ENCODE peak calls at places on chromosomes 3 and 15, in four cellular contexts. P is K562, Y is HepG2, E is GM12878. N is an unnamed sample.

GRCh38 chr15:41820791-41821423 is 7.0 kb upstream of the JMJD7 start:
- DNase-seq in E (no peak), P (no peak), Y (no peak), N (no peak)

GRCh38 chr15:41855121-41855941 is 16.7 kb downstream of the PLA2G4B start:
- DNase-seq in Y (no peak), E (no peak), P (no peak), N (no peak)

GRCh38 chr15:65054333-65055200 is 9.4 kb downstream of the SLC51B start:
- DNase-seq in Y (peak; percentile 64), E (no peak), P (peak; percentile 79), N (peak; percentile 79)

GRCh38 chr3:16506451-16506850 is 7.0 kb downstream of the RFTN1 start:
- DNase-seq in E (no peak), Y (no peak), P (no peak), N (no peak)

GRCh38 chr15:72231847-72232461 is 964 bp upstream of the PKM start:
- DNase-seq in Y (peak; percentile 63), P (peak; percentile 82), E (no peak), N (peak; percentile 84)

GRCh38 chr3:159796744-159797143 is 191.9 kb upstream of the IL12A start:
- DNase-seq in E (no peak), P (no peak), Y (no peak), N (peak; percentile 53)

GRCh38 chr3:172201136-172201989 is 162.0 kb downstream of the FNDC3B start:
- DNase-seq in P (peak; percentile 41), Y (no peak), E (no peak), N (no peak)

GRCh38 chr15:60718661-60719069 is 239.7 kb upstream of the ICE2 start:
- DNase-seq in Y (peak; percentile 81), P (no peak), E (no peak), N (no peak)

GRCh38 chr3:49410102-49410843 is 1.5 kb downstream of the RHOA start:
- DNase-seq in Y (no peak), E (no peak), P (peak; percentile 2), N (no peak)

GRCh38 chr3:66163222-66163621 is 57.6 kb upstream of the SLC25A26 start:
- DNase-seq in E (no peak), Y (no peak), P (no peak), N (no peak)

GRCh38 chr3:165082632-165083031 is 4.3 kb upstream of the SI start:
- DNase-seq in E (no peak), Y (no peak), P (no peak), N (no peak)

GRCh38 chr3:121231872-121232271 is 313.9 kb downstream of the POLQ start:
- DNase-seq in E (no peak), P (no peak), Y (no peak), N (no peak)

GRCh38 chr3:57783186-57784088 is 27.3 kb downstream of the SLMAP start:
- DNase-seq in P (no peak), Y (no peak), E (no peak), N (no peak)

GRCh38 chr3:119388577-119388976 is 74.8 kb downstream of the TMEM39A start:
- DNase-seq in Y (no peak), P (no peak), E (no peak), N (no peak)

GRCh38 chr3:122618614-122619013 is 41.2 kb downstream of the PARP15 start:
- DNase-seq in E (no peak), P (no peak), Y (no peak), N (no peak)

GRCh38 chr3:52395503-52395865 is 49.4 kb downstream of the SEMA3G start:
- DNase-seq in E (no peak), Y (no peak), P (no peak), N (no peak)

GRCh38 chr3:72177075-72178050 is 392.4 kb upstream of the PROK2 start:
- DNase-seq in Y (no peak), E (no peak), P (peak; percentile 55), N (no peak)

GRCh38 chr15:65323071-65323511 is 18.6 kb downstream of the RNU5B-1 start:
- DNase-seq in Y (no peak), E (no peak), P (no peak), N (no peak)

GRCh38 chr3:152857082-152857481 is 22.2 kb downstream of the P2RY1 start:
- DNase-seq in P (no peak), E (no peak), Y (no peak), N (no peak)

GRCh38 chr3:152853196-152853595 is 18.3 kb downstream of the P2RY1 start:
- DNase-seq in Y (no peak), E (no peak), P (no peak), N (no peak)

GRCh38 chr3:152860736-152861135 is 25.8 kb downstream of the P2RY1 start:
- DNase-seq in P (no peak), Y (no peak), E (no peak), N (no peak)

GRCh38 chr3:152858170-152858800 is 23.4 kb downstream of the P2RY1 start:
- DNase-seq in E (no peak), Y (no peak), P (no peak), N (no peak)
- TF ChIP-seq MYC in E (no peak), Y (no peak), P (no peak), N (no peak)

GRCh38 chr3:108548304-108548703 is 37.9 kb upstream of the MYH15 start:
- DNase-seq in Y (no peak), P (no peak), E (no peak), N (no peak)
- TF ChIP-seq CHD2 in Y (no peak), P (no peak), E (no peak), N (no peak)

DNA sequence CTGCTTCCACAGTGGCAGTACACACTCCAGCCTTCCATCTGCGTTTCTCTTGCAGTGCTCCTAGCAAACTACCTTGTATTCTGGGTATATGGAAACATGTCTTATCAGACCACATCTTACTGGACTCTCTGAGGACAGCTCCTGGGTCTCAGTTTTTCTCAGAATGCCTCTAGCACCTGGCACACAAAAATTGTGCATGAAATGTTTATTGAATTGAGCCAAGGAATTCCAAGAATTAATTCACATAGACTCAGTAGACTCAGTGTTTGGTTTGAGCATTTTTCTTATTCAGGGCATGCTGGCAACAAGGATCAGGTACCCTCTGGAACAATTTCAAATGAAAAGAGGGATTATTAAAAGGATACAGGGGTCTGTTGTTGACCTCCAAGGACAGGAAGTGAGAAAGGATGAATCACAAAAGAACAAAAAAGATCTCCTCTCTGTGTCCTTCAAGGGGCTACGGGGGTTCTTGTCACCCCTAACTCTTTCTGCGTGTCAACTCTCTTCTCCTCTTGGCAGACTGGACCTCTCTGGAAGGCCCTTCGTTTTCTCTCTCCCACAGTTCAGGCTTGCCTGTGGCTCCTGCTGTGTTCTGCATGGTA is 270.0 kb upstream of the HES1 start:
- DNase-seq in Y (no peak), E (no peak), P (no peak), N (no peak)
- H3K4me3 ChIP-seq in Y (no peak overlapping the region), E (no peak overlapping the region), P (no peak overlapping the region), N (no peak overlapping the region)

GRCh38 chr3:194475138-194475932 is 11.5 kb downstream of the ATP13A3 start:
- DNase-seq in E (no peak), P (no peak), Y (no peak), N (no peak)
- TF ChIP-seq MYC in E (no peak), P (no peak), Y (no peak), N (no peak)

DNA sequence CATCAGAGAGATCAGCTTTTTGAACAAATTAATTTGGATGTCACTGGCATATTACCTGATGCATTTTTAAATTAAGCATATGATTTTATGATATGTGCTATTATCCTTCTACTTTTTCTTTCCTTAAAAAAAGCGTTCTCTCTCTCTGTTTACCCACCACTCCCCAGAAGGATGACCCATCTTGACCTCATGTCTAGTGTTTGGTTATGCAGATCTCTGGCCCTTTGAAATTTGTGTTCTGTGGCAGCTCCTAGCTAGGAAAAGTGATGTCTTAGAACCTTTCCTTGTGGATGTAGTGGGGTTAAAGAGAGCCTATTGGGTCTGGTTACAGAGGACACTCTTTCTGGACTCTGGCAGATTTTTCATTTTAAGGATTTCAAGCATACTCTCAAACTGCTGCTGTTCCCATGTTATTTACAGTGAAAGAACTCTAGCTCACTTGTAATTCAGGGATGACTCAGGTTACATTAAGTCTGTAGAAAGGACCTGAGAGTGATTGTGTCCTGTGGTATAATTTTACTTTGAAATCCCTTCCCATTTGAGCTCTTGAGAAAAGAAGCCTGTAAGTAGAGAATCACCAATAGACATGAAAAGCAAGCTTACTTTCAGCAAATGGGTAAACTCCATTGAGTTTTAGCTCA is 23.8 kb downstream of the ARHGEF26 start:
- DNase-seq in P (no peak), E (no peak), Y (no peak), N (no peak)
- TF ChIP-seq CHD2 in P (no peak), E (no peak), Y (no peak), N (no peak)

GRCh38 chr3:115100172-115100571 is 46.9 kb downstream of the ZBTB20 start:
- DNase-seq in E (peak; percentile 9), Y (peak; percentile 6), P (no peak), N (peak; percentile 52)
- H3K4me3 ChIP-seq in E (peak overlapping the region; percentile 38), Y (peak overlapping the region; percentile 42), P (no peak overlapping the region), N (peak overlapping the region; percentile 26)

GRCh38 chr3:88149146-88149515 is 628 bp upstream of the C3orf38 start:
- DNase-seq in E (no peak), Y (no peak), P (peak; percentile 8), N (peak; percentile 25)
- TF ChIP-seq MYC in E (no peak), Y (no peak), P (peak; percentile 0), N (no peak)

GRCh38 chr3:157786618-157787017 is 283.4 kb upstream of the VEPH1 start:
- DNase-seq in Y (no peak), E (no peak), P (no peak), N (no peak)
- TF ChIP-seq CHD2 in Y (no peak), E (no peak), P (no peak), N (no peak)

DNA sequence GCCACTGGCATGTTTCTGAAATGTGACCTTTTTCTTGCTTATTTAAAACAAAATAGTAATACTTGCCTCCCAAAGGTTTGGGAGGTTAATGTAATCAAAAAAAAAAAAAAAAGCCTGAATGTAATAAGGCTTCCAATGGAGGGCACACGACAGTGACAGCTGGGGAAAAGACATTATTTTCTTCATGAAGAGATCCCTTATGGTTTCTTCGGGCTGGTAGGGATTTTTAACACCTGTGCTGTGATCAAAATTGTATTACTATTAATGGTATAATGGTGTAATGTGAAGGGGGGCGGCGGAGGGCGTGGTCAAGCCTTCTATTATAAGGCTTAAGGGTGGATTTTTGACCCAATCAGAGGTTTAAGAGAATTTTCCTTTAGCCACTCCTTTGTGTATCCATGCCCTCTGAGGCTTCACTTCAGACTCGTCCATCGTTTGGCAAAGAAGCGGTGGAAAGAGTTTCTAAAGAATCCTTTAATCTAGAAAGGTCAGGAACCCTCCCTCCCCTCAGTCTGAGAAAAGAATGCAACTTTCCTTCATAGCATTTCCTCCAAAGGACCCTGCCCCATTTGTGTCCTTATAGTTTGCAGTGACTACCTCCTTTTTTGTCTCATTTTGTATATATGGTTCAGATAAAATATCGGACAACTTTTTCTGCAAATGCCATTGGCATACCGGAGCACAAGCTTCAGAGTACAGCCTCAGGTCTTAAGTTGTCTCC is 89.5 kb upstream of the CHD2 start:
- DNase-seq in Y (no peak), P (peak; percentile 35), E (no peak), N (peak; percentile 92)
- H3K4me3 ChIP-seq in Y (peak overlapping the region; percentile 49), P (peak overlapping the region; percentile 39), E (peak overlapping the region; percentile 67), N (peak overlapping the region; percentile 41)